ENCODE peak calls at places on chromosome 6, in seven cellular contexts. S is colonic mucosa, K is DND-41, M is cardiac muscle cell, Q is uterus, F is astrocyte, L is pancreas. P is an unnamed sample.

GRCh38 chr6:126826315-126826714 is 292.2 kb upstream of the RSPO3 start:
- DNase-seq in S (no peak), F (peak; percentile 14), M (no peak), K (no peak), L (no peak), Q (no peak), P (no peak)

GRCh38 chr6:135269399-135270005 is 88.4 kb downstream of the MYB start:
- DNase-seq in F (no peak), L (no peak), K (no peak), M (no peak), Q (no peak), S (peak; percentile 90), P (no peak)

GRCh38 chr6:88662163-88662580 is 301.2 kb downstream of the RNGTT start:
- DNase-seq in L (no peak), Q (no peak), M (no peak), F (no peak), K (no peak), S (peak; percentile 26), P (no peak)

GRCh38 chr6:146543940-146544661 is 468 bp downstream of the RAB32 start:
- DNase-seq in K (no peak), S (peak; percentile 60), F (peak; percentile 52), M (peak; percentile 60), Q (no peak), L (no peak), P (peak; percentile 30)

GRCh38 chr6:136016228-136017225 is 165.0 kb downstream of the PDE7B start:
- DNase-seq in L (no peak), Q (no peak), F (no peak), M (no peak), S (no peak), K (no peak), P (no peak)

GRCh38 chr6:118668761-118669411 is 17.5 kb upstream of the CEP85L start:
- DNase-seq in K (no peak), M (peak; percentile 68), L (no peak), Q (no peak), S (no peak), F (peak; percentile 80), P (no peak)

GRCh38 chr6:167668019-167668753 is 158.5 kb upstream of the AFDN start:
- DNase-seq in K (no peak), Q (no peak), L (no peak), S (peak; percentile 48), F (no peak), M (no peak), P (no peak)

GRCh38 chr6:167799033-167799933 is 27.4 kb upstream of the AFDN start:
- DNase-seq in M (peak; percentile 52), F (no peak), K (no peak), Q (no peak), L (no peak), S (peak; percentile 19), P (no peak)

GRCh38 chr6:44258921-44259320 is 1.6 kb upstream of the SLC35B2 start:
- DNase-seq in Q (no peak), M (no peak), L (no peak), S (no peak), K (no peak), F (no peak), P (no peak)

GRCh38 chr6:105432797-105433196 is 29.9 kb upstream of the PREP start:
- DNase-seq in S (no peak), F (peak; percentile 89), L (no peak), Q (no peak), M (peak; percentile 88), K (no peak), P (no peak)

GRCh38 chr6:150175611-150176151 is 32.8 kb downstream of the PPP1R14C start:
- DNase-seq in S (no peak), K (no peak), M (no peak), F (no peak), L (no peak), Q (no peak), P (no peak)

GRCh38 chr6:24599179-24599578 is 46.8 kb downstream of the KIAA0319 start:
- DNase-seq in M (no peak), L (no peak), S (no peak), K (no peak), Q (no peak), F (no peak), P (no peak)

GRCh38 chr6:108559884-108560462 is 744 bp upstream of the FOXO3 start:
- DNase-seq in M (peak; percentile 74), F (peak; percentile 78), K (no peak), S (peak; percentile 62), L (no peak), Q (peak; percentile 82), P (peak; percentile 78)

GRCh38 chr6:66897576-66897975 is 1190.5 kb upstream of the EYS start:
- DNase-seq in F (peak; percentile 53), S (no peak), K (peak; percentile 29), L (no peak), Q (no peak), M (peak; percentile 23), P (no peak)

GRCh38 chr6:4953440-4953839 is 50.4 kb downstream of the RPP40 start:
- DNase-seq in K (no peak), F (no peak), Q (no peak), L (no peak), M (no peak), S (no peak), P (no peak)

GRCh38 chr6:32583527-32583898 is 6.1 kb downstream of the HLA-DRB1 start:
- DNase-seq in M (no peak), S (no peak), L (no peak), K (no peak), F (no peak), Q (no peak), P (no peak)
- H3K4me3 ChIP-seq in M (no peak overlapping the region), S (no peak overlapping the region), L (no peak overlapping the region), K (no peak overlapping the region), F (no peak overlapping the region), Q (no peak overlapping the region), P (no peak overlapping the region)

GRCh38 chr6:38345586-38345985 is 294.1 kb downstream of the BTBD9 start:
- DNase-seq in S (no peak), K (no peak), L (no peak), M (no peak), Q (no peak), F (no peak), P (no peak)
- TF ChIP-seq CTCF in S (no peak), K (no peak), L (no peak), M (no peak), Q (no peak), F (no peak), P (no peak)

DNA sequence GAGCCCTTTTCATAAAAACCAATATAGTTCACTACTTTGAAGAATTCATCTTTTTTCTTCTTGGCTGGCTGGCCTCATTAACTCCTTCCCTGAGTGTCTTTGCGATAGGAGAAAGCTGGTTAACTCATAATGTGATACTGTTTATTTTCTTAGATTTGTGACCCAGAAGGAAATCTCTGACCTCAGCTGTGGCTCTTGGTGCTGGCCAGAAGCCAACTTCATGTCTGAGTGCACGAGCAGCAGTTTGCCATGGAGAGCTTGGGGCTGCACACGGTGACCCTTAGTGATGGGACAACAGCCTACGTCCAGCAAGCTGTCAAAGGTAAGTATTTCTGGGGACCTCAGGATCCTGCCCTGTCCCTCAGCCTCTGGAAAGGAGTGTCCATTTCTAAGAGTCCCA is 16.7 kb upstream of the DEF6 start:
- DNase-seq in K (no peak), S (no peak), F (no peak), M (no peak), Q (no peak), L (no peak), P (no peak)
- H3K27me3 ChIP-seq in K (no peaks in the 10 kb centered on the region), S (no peaks in the 10 kb centered on the region), F (no peaks in the 10 kb centered on the region), M (no peaks in the 10 kb centered on the region), Q (no peaks in the 10 kb centered on the region), L (no peaks in the 10 kb centered on the region), P (no peaks in the 10 kb centered on the region)

DNA sequence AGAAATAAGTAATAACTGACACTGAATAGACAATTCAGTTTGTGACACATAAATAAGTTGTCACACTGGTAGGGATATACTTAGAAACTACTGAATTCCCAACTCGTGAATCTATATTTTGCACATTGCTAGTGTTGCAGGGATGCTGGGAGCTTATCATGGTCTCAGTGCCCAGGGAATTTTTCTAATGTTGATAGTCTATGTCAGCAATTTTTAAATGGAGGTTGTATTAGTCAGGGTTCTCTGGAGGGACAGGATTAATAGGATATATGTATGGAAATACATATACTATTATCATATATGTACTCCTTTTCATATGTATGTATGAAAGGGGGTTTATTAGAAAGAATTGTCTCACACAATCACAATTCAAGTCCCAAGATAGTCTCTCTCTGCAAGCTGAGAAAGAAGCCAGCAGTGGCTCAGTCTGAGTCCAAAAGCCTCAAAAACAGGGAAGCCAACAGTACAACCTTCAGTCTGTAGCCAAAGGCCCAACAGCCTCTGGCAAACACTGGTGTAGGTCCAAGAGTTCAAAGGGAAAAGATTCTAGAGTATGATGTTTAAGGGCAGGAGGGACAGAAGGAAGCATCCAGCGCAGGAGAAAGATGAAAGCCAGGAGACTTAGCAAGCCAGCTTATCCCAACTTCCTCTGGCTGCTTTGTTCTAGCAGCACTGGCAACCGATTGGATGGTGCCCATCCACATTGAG is 980.9 kb upstream of the GJE1 start:
- DNase-seq in L (no peak), K (no peak), M (no peak), Q (no peak), F (no peak), S (no peak), P (no peak)
- H3K4me3 ChIP-seq in L (no peak overlapping the region), K (no peak overlapping the region), M (no peak overlapping the region), Q (no peak overlapping the region), F (no peak overlapping the region), S (no peak overlapping the region), P (no peak overlapping the region)

DNA sequence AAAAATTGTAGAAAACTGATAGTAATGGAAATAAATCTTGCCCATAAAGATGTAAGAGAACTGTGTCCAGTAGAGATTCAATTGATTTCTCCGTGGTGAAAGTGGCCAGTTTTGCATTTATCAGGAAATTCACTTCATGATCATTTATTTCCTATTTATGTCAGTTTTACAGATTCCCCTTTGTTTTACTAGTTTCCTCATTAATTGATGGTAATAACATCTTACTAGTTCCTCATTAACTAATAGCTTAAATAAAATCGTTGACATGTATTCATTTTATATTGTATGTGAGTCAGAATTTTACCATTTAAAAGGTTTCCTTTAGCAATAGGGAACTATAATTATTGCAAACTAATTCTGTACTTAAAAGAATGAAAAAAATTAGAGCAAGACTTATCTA is 99.8 kb upstream of the ADGRF1 start:
- DNase-seq in F (no peak), Q (no peak), S (no peak), K (no peak), L (no peak), M (no peak), P (no peak)
- TF ChIP-seq CTCF in F (no peak), Q (no peak), S (no peak), K (no peak), L (no peak), M (no peak), P (no peak)

P was measured in breast epithelium.